ENCODE peak calls at places on chromosomes 12 and 14, in four cellular contexts. F is heart left ventricle, N is breast epithelium, Z is endothelial cell of umbilical vein. R is an unnamed sample. For H3K4me1, the result is how much of the 10 kb centered on the place peaks cover.

GRCh38 chr14:21796912-21797311 is 123.3 kb upstream of the OR4E1 start:
- DNase-seq in F (no peak), N (no peak), Z (no peak), R (no peak)

GRCh38 chr12:108640802-108641445 is 7.2 kb upstream of the SELPLG start:
- DNase-seq in N (no peak), F (no peak), Z (no peak), R (no peak)

GRCh38 chr12:110546339-110546738 is 36.8 kb downstream of the PPTC7 start:
- DNase-seq in N (no peak), F (no peak), Z (peak), R (no peak)

GRCh38 chr12:89305373-89305772 is 46.9 kb downstream of the DUSP6 start:
- DNase-seq in Z (no peak), F (no peak), N (no peak), R (no peak)

GRCh38 chr12:95574030-95574429 is 22.8 kb upstream of the USP44 start:
- DNase-seq in N (no peak), F (no peak), Z (no peak), R (no peak)

GRCh38 chr12:96824838-96825236 is 82.2 kb upstream of the NEDD1 start:
- DNase-seq in F (no peak), N (no peak), Z (no peak), R (no peak)

GRCh38 chr12:49358548-49359141 is 8.6 kb upstream of the SPATS2 start:
- DNase-seq in N (no peak), Z (peak), F (no peak), R (peak)

GRCh38 chr14:52299692-52300278 is 14.3 kb upstream of the PTGER2 start:
- DNase-seq in N (no peak), F (no peak), Z (peak), R (no peak)

GRCh38 chr12:95212576-95212975 is 4.7 kb downstream of the FGD6 start:
- DNase-seq in N (no peak), F (no peak), Z (peak), R (no peak)

GRCh38 chr12:95548056-95548538 is 3.2 kb downstream of the USP44 start:
- DNase-seq in N (no peak), F (no peak), Z (peak), R (no peak)

GRCh38 chr12:55706840-55707671 is 648 bp downstream of the ITGA7 start:
- DNase-seq in F (peak), Z (no peak), N (no peak), R (no peak)

GRCh38 chr12:55707841-55708694 is at the start of gene ITGA7:
- DNase-seq in F (peak), Z (no peak), N (no peak), R (no peak)

GRCh38 chr12:55712154-55712553 is 3.7 kb upstream of the BLOC1S1 start:
- DNase-seq in F (peak), Z (no peak), N (no peak), R (no peak)

GRCh38 chr12:55705802-55706402 is 1.8 kb downstream of the ITGA7 start:
- DNase-seq in N (no peak), Z (no peak), F (peak), R (no peak)

GRCh38 chr12:55708695-55709233 is 1.1 kb upstream of the ITGA7 start:
- DNase-seq in N (no peak), Z (no peak), F (peak), R (no peak)
- TF ChIP-seq POLR2A in N (no peak), Z (no peak), F (no peak), R (no peak)

GRCh38 chr12:2393996-2394395 is 341.2 kb downstream of the CACNA1C start:
- DNase-seq in N (no peak), F (no peak), Z (no peak), R (no peak)
- H3K4me1 ChIP-seq in N (under half), F (half or more), Z (under half), R (under half)

DNA sequence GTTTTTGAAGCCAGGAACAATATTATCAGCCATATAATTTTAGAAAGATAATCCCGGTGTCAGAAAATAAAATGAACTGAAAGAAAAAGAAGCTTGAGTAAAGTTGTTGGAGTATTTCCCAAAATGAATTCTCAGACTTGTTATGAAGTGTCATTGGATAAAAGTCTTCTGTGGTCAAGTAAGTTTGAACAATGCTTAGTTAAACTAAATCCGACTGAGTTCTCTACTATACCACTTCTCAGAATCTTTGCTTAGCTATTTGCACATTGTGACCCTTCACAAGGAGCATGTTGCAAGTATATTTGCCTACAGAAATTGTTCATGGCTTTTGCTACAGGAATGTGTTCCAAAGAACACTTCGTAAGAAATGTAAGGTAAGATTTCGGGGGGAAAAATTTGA is 17.5 kb upstream of the FLRT2 start:
- DNase-seq in N (no peak), F (no peak), Z (no peak), R (no peak)
- TF ChIP-seq POLR2A in N (no peak), F (no peak), Z (no peak), R (no peak)

DNA sequence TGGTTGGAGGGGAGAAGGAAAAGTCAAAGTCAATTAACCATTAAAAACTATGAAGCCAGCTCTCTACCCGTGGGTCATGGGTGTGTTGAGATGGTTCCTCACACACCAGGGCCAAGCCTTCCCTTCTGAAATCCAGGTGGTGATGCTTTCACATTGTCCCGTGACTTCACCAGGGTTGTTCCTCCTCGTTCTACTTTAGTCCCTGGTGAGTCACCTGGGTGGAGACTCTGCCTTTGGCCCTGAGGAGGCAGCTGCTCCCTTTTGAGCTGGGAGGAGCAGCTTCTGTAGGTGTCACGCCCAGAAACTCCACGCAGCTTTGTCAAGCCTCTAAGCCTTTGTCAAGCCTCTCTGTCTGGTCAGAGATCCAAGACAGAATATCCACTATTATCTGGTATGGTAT is 348.3 kb downstream of the BMP4 start:
- DNase-seq in F (no peak), N (no peak), Z (no peak), R (no peak)
- H3K4me1 ChIP-seq in F (under half), N (under half), Z (under half), R (under half)